ENCODE peak calls at places on chromosomes 3 and 15, in five cellular contexts. I is activated effector memory CD4-positive, alpha-beta T cell treated with Interleukin-2 at 50 U/mL for 16 hours; F is lower leg skin; M is activated CD8-positive, alpha-beta memory T cell treated with anti-CD3 and anti-CD28 coated beads, Interleukin-2, amount 50 U/mL, for 48 hours; S is nucleus accumbens. B is an unnamed sample.

GRCh38 chr3:53161820-53162671 is 1.0 kb downstream of the PRKCD start:
- DNase-seq in I (no peak), F (no peak), M (peak; percentile 66), S (no peak), B (no peak)

GRCh38 chr15:77554306-77555080 is 78.2 kb downstream of the LINGO1 start:
- DNase-seq in I (no peak), F (no peak), M (no peak), S (peak; percentile 36), B (no peak)

GRCh38 chr3:7917443-7918151 is 584.0 kb upstream of the LMCD1 start:
- DNase-seq in I (no peak), F (no peak), M (no peak), S (no peak), B (no peak)

GRCh38 chr3:134353831-134354611 is 20.2 kb downstream of the AMOTL2 start:
- DNase-seq in I (no peak), F (no peak), M (no peak), S (no peak), B (no peak)

GRCh38 chr3:192816274-192816853 is 89.0 kb upstream of the FGF12 start:
- DNase-seq in I (no peak), F (no peak), M (no peak), S (no peak), B (no peak)

GRCh38 chr15:88788816-88789215 is 14.4 kb upstream of the ACAN start:
- DNase-seq in I (no peak), F (peak; percentile 53), M (no peak), S (no peak), B (no peak)

GRCh38 chr3:114595521-114596028 is 301.7 kb downstream of the TIGIT start:
- DNase-seq in I (no peak), F (no peak), M (no peak), S (no peak), B (no peak)

GRCh38 chr3:150469031-150469930 is 61.2 kb downstream of the TSC22D2 start:
- DNase-seq in I (no peak), F (no peak), M (no peak), S (no peak), B (peak; percentile 91)

GRCh38 chr3:3200632-3201212 is 21.2 kb upstream of the CRBN start:
- DNase-seq in I (no peak), F (no peak), M (no peak), S (no peak), B (peak; percentile 14)

GRCh38 chr3:158762701-158763100 is 30.4 kb upstream of the RARRES1 start:
- DNase-seq in I (no peak), F (no peak), M (no peak), S (no peak), B (no peak)

GRCh38 chr15:40352221-40352901 is 1.5 kb downstream of the PHGR1 start:
- DNase-seq in I (no peak), F (no peak), M (no peak), S (no peak), B (no peak)

GRCh38 chr15:38150794-38151193 is 101.8 kb upstream of the SPRED1 start:
- DNase-seq in I (no peak), F (no peak), M (no peak), S (no peak), B (no peak)

GRCh38 chr3:16504242-16504641 is 9.3 kb downstream of the RFTN1 start:
- DNase-seq in I (no peak), F (no peak), M (no peak), S (no peak), B (peak; percentile 60)

GRCh38 chr3:355622-356021 is 159.1 kb downstream of the CHL1 start:
- DNase-seq in I (no peak), F (no peak), M (no peak), S (no peak), B (no peak)

GRCh38 chr3:145094355-145094941 is 1066.5 kb downstream of the PLOD2 start:
- DNase-seq in I (no peak), F (no peak), M (no peak), S (no peak), B (peak; percentile 1)

GRCh38 chr3:102447272-102447671 is 12.5 kb downstream of the ZPLD1 start:
- DNase-seq in I (no peak), F (no peak), M (no peak), S (no peak), B (no peak)

GRCh38 chr3:186529204-186529999 is 14.8 kb downstream of the CRYGS start:
- DNase-seq in I (no peak), F (no peak), M (no peak), S (no peak), B (no peak)

GRCh38 chr3:3179407-3180094 is at the start of gene CRBN:
- DNase-seq in I (peak; percentile 87), F (peak; percentile 97), M (peak; percentile 94), S (peak; percentile 69), B (peak; percentile 29)

GRCh38 chr15:60605879-60606304 is 127.0 kb upstream of the ICE2 start:
- DNase-seq in I (no peak), F (no peak), M (no peak), S (no peak), B (peak; percentile 64)